ENCODE peak calls at places on chromosomes 12 and 14, in four cellular contexts. M, Z, L and K are unnamed samples.

GRCh38 chr12:130459916-130460315 is 122.2 kb downstream of the PIWIL1 start:
- DNase-seq in Z (no peak), M (no peak), L (no peak), K (no peak)

GRCh38 chr12:119179335-119180021 is 747 bp downstream of the HSPB8 start:
- DNase-seq in Z (no peak), L (no peak), M (no peak), K (no peak)

GRCh38 chr14:54168489-54168888 is 211.9 kb upstream of the BMP4 start:
- DNase-seq in Z (no peak), M (no peak), L (no peak), K (no peak)

GRCh38 chr12:124026755-124027745 is 54.0 kb downstream of the ZNF664 start:
- DNase-seq in Z (no peak), M (no peak), L (no peak), K (no peak)

GRCh38 chr12:26636710-26637328 is 196.2 kb downstream of the ITPR2 start:
- DNase-seq in Z (no peak), M (peak; percentile 37), L (no peak), K (no peak)

GRCh38 chr14:56886471-56887062 is 76.3 kb upstream of the OTX2 start:
- DNase-seq in L (no peak), Z (no peak), M (no peak), K (no peak)

GRCh38 chr14:92105845-92106094 is 612 bp downstream of the ATXN3 start:
- DNase-seq in M (no peak), L (peak; percentile 92), Z (peak; percentile 43), K (no peak)

GRCh38 chr12:71686658-71687025 is 760 bp downstream of the TMEM19 start:
- DNase-seq in Z (peak; percentile 14), M (no peak), L (no peak), K (no peak)

GRCh38 chr12:3777206-3777809 is 24.4 kb upstream of the CRACR2A start:
- DNase-seq in L (no peak), M (peak; percentile 18), Z (peak; percentile 50), K (no peak)

GRCh38 chr14:24368562-24369252 is 723 bp downstream of the NFATC4 start:
- DNase-seq in M (peak; percentile 18), L (peak; percentile 93), Z (peak; percentile 53), K (peak; percentile 67)

GRCh38 chr12:65532162-65532561 is 253.7 kb downstream of the MSRB3 start:
- DNase-seq in L (no peak), Z (no peak), M (no peak), K (no peak)

GRCh38 chr12:113874999-113875561 is 91.0 kb downstream of the RBM19 start:
- DNase-seq in M (peak; percentile 39), L (no peak), Z (no peak), K (peak; percentile 14)

GRCh38 chr12:26233620-26234019 is 38.2 kb downstream of the SSPN start:
- DNase-seq in Z (no peak), M (no peak), L (no peak), K (peak; percentile 28)

GRCh38 chr14:88032373-88032772 is 27.4 kb downstream of the GPR65 start:
- DNase-seq in M (no peak), L (no peak), Z (no peak), K (no peak)

GRCh38 chr14:20454645-20455354 is at the start of the genes APEX1 and OSGEP:
- DNase-seq in L (peak; percentile 100), M (peak; percentile 99), Z (peak; percentile 100), K (peak; percentile 95)
- TF ChIP-seq CTCF in L (no peak), M (no peak), Z (no peak), K (no peak)

GRCh38 chr12:49094966-49095365 is 365 bp upstream of the DHH start:
- DNase-seq in M (no peak), L (no peak), Z (no peak), K (no peak)

GRCh38 chr12:49094104-49094948 is at the start of gene DHH:
- DNase-seq in L (no peak), Z (no peak), M (no peak), K (no peak)

GRCh38 chr12:49092816-49093406 is 1.7 kb downstream of the DHH start:
- DNase-seq in L (no peak), M (no peak), Z (no peak), K (no peak)

GRCh38 chr12:49092086-49092815 is 2.4 kb downstream of the DHH start:
- DNase-seq in L (no peak), M (no peak), Z (peak; percentile 58), K (no peak)

GRCh38 chr12:49093746-49094103 is 876 bp downstream of the DHH start:
- DNase-seq in M (no peak), L (no peak), Z (no peak), K (no peak)
- H3K4me3 ChIP-seq in M (no peak overlapping the region), L (no peak overlapping the region), Z (no peak overlapping the region), K (no peak overlapping the region)

GRCh38 chr12:6754406-6754805 is 1.5 kb upstream of the MLF2 start:
- DNase-seq in L (no peak), M (no peak), Z (no peak), K (no peak)

GRCh38 chr12:6751767-6752166 is 1.2 kb downstream of the MLF2 start:
- DNase-seq in M (no peak), Z (no peak), L (no peak), K (no peak)

GRCh38 chr12:6753772-6754356 is 923 bp upstream of the MLF2 start:
- DNase-seq in Z (no peak), M (no peak), L (no peak), K (no peak)

GRCh38 chr12:6752181-6752930 is 585 bp downstream of the MLF2 start:
- DNase-seq in L (peak; percentile 91), Z (peak; percentile 42), M (no peak), K (no peak)

GRCh38 chr12:6752931-6753771 is at the start of gene MLF2:
- DNase-seq in M (peak; percentile 98), L (peak; percentile 100), Z (peak; percentile 97), K (peak; percentile 97)
- TF ChIP-seq CTCF in M (peak; percentile 98), L (no peak), Z (no peak), K (no peak)

GRCh38 chr14:78543433-78543832 is 373.3 kb downstream of the NRXN3 start:
- DNase-seq in L (no peak), M (no peak), Z (no peak), K (no peak)
- H3K4me3 ChIP-seq in L (no peak overlapping the region), M (no peak overlapping the region), Z (no peak overlapping the region), K (no peak overlapping the region)

DNA sequence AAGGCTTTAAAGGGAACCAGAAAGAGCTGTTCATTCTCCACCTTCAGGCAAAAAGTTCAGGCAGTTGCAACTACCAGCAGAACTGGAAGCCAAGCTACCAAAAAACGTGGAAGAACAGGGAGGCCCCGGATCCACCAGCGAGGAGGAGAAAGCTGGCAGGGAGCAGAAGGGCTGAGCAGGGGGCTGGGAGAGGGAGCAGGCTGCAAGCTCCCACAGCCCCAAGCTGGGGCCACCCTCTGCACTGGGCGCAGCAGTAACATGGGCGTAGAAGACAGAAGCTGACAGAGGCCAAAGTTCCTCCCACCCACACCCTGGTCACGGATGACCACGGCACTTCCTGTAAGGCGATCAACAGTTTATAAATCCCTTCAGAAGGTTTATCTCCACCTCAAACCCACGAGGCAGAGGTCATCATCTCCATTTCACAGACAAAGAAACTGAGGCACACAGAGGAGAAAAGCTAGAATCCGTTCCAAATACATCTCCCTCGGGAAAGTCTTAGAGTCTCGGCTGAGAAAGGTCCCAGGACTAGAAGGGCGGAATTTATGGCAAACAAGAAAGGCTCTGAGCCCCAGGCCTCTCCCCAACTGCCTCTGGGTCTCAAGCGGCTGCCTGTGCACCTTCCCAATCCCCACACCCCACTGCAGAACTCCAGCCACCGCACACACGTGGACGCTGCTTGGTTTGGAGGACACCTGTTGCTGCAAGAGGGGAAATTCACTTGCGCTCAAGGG is 1.8 kb downstream of the CCDC85C start:
- DNase-seq in L (no peak), Z (no peak), M (no peak), K (no peak)
- TF ChIP-seq CTCF in L (no peak), Z (no peak), M (no peak), K (no peak)

GRCh38 chr14:32073537-32074189 is 3.4 kb upstream of the ARHGAP5 start:
- DNase-seq in Z (peak; percentile 79), M (peak; percentile 81), L (no peak), K (peak; percentile 71)

GRCh38 chr14:32075636-32076277 is 1.3 kb upstream of the ARHGAP5 start:
- DNase-seq in L (no peak), M (no peak), Z (peak; percentile 10), K (peak; percentile 20)

GRCh38 chr14:32077081-32078029 is at the start of gene ARHGAP5:
- DNase-seq in Z (peak; percentile 59), L (peak; percentile 90), M (no peak), K (no peak)

GRCh38 chr14:32076278-32077080 is 625 bp upstream of the ARHGAP5 start:
- DNase-seq in Z (peak; percentile 59), L (peak; percentile 98), M (peak; percentile 92), K (peak; percentile 81)

GRCh38 chr14:32074887-32075572 is 2.1 kb upstream of the ARHGAP5 start:
- DNase-seq in Z (no peak), L (no peak), M (no peak), K (no peak)
- H3K4me3 ChIP-seq in Z (no peak overlapping the region), L (no peak overlapping the region), M (peak overlapping the region; percentile 89), K (no peak overlapping the region)